ENCODE peak calls at places on chromosomes 1 and 21, in five cellular contexts. V, S, D, M and B are unnamed samples.

GRCh38 chr1:163565171-163565570 is 243.4 kb downstream of the NUF2 start:
- DNase-seq in S (no peak), M (no peak), V (no peak), D (no peak), B (no peak)

GRCh38 chr1:159005676-159006075 is 4.0 kb upstream of the IFI16 start:
- DNase-seq in S (no peak), M (peak), V (no peak), D (no peak), B (no peak)

GRCh38 chr1:23525558-23526174 is 5.4 kb downstream of the E2F2 start:
- DNase-seq in V (peak), D (no peak), S (no peak), M (no peak), B (no peak)

GRCh38 chr1:51072040-51072439 is 30.0 kb upstream of the C1orf185 start:
- DNase-seq in V (peak), M (no peak), D (no peak), S (no peak), B (no peak)

GRCh38 chr1:15703562-15703961 is 19.4 kb downstream of the PLEKHM2 start:
- DNase-seq in V (peak), M (no peak), S (no peak), D (no peak), B (peak)

GRCh38 chr21:44984428-44984791 is 44.6 kb downstream of the SLX9 start:
- DNase-seq in V (no peak), S (no peak), M (peak), D (no peak), B (no peak)

GRCh38 chr1:95631695-95632094 is 397.7 kb downstream of the RWDD3 start:
- DNase-seq in S (no peak), V (no peak), D (no peak), M (no peak), B (no peak)

GRCh38 chr1:223628233-223628632 is 37.3 kb downstream of the CAPN8 start:
- DNase-seq in D (no peak), M (no peak), V (peak), S (peak), B (no peak)

GRCh38 chr21:46559291-46559983 is 45.4 kb downstream of the S100B start:
- DNase-seq in V (no peak), S (no peak), M (no peak), D (no peak), B (no peak)

GRCh38 chr1:62429581-62429980 is 7.3 kb upstream of the USP1 start:
- DNase-seq in V (no peak), D (no peak), S (no peak), M (no peak), B (no peak)

GRCh38 chr1:12499574-12500245 is 118.3 kb downstream of the DHRS3 start:
- DNase-seq in M (no peak), S (no peak), D (no peak), V (no peak), B (no peak)

GRCh38 chr1:12196641-12197482 is 30.1 kb downstream of the TNFRSF1B start:
- DNase-seq in D (no peak), M (peak), V (peak), S (no peak), B (no peak)

GRCh38 chr1:159015440-159015909 is 5.8 kb downstream of the IFI16 start:
- DNase-seq in M (peak), D (no peak), S (no peak), V (peak), B (no peak)

GRCh38 chr1:2330035-2330434 is 61.3 kb downstream of the MORN1 start:
- DNase-seq in V (no peak), M (no peak), D (no peak), S (no peak), B (no peak)

GRCh38 chr1:47569681-47570470 is 132.0 kb downstream of the FOXD2 start:
- DNase-seq in V (peak), S (peak), M (peak), D (peak), B (no peak)

GRCh38 chr1:21436488-21437340 is 3.2 kb upstream of the NBPF3 start:
- DNase-seq in V (peak), S (no peak), M (no peak), D (no peak), B (no peak)

GRCh38 chr1:21435646-21436487 is 4.1 kb upstream of the NBPF3 start:
- DNase-seq in M (no peak), V (no peak), S (no peak), D (no peak), B (no peak)

GRCh38 chr1:21437341-21437640 is 2.6 kb upstream of the NBPF3 start:
- DNase-seq in D (no peak), V (no peak), S (no peak), M (no peak), B (no peak)

GRCh38 chr1:21439721-21440629 is at the start of gene NBPF3:
- DNase-seq in M (peak), S (peak), D (peak), V (peak), B (peak)

GRCh38 chr1:21439345-21439720 is 604 bp upstream of the NBPF3 start:
- DNase-seq in M (no peak), D (no peak), V (no peak), S (no peak), B (no peak)
- TF ChIP-seq POLR2AphosphoS5 in M (no peak), D (no peak), V (no peak), S (no peak), B (no peak)

GRCh38 chr1:91651243-91651642 is 150.6 kb downstream of the CDC7 start:
- DNase-seq in V (no peak), D (no peak), M (no peak), S (no peak), B (no peak)
- H3K27ac ChIP-seq in V (peak), D (no peak), M (peak), S (no peak), B (peak)

GRCh38 chr1:18542351-18542750 is 61.6 kb downstream of the KLHDC7A start:
- DNase-seq in D (no peak), S (no peak), V (no peak), M (peak), B (peak)
- TF ChIP-seq POLR2AphosphoS5 in D (no peak), S (no peak), V (no peak), M (no peak), B (no peak)

GRCh38 chr1:53294557-53294956 is 33.3 kb downstream of the LRP8 start:
- DNase-seq in S (no peak), D (no peak), V (no peak), M (no peak), B (no peak)

GRCh38 chr1:53291574-53291973 is 36.3 kb downstream of the LRP8 start:
- DNase-seq in S (no peak), V (no peak), M (no peak), D (no peak), B (no peak)

GRCh38 chr1:53292690-53293089 is 35.2 kb downstream of the LRP8 start:
- DNase-seq in M (no peak), V (no peak), D (no peak), S (no peak), B (no peak)

GRCh38 chr1:53295295-53295694 is 32.6 kb downstream of the LRP8 start:
- DNase-seq in S (no peak), D (no peak), V (no peak), M (no peak), B (no peak)

DNA sequence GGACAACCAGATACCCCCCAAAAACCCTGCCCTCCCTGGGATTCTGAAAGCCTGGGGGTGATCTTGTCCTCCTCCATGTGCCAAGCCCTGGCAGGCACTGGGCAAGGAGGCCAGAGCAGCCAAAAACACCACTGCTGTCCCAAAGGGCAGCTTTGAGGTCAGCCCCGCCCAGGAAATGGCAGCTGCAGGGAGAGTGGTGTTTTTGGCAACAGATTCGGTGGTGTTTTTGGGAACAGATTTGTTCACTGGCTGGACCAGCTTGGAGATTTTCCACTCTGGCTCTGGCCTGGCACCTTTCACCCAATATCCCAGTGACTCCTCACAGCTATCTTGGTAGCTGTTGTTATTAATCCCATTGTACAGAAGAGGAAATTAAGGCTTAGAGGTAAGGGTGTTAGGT is 34.7 kb downstream of the LRP8 start:
- DNase-seq in M (no peak), D (no peak), S (no peak), V (no peak), B (no peak)
- H3K27ac ChIP-seq in M (no peak), D (no peak), S (no peak), V (no peak), B (no peak)

DNA sequence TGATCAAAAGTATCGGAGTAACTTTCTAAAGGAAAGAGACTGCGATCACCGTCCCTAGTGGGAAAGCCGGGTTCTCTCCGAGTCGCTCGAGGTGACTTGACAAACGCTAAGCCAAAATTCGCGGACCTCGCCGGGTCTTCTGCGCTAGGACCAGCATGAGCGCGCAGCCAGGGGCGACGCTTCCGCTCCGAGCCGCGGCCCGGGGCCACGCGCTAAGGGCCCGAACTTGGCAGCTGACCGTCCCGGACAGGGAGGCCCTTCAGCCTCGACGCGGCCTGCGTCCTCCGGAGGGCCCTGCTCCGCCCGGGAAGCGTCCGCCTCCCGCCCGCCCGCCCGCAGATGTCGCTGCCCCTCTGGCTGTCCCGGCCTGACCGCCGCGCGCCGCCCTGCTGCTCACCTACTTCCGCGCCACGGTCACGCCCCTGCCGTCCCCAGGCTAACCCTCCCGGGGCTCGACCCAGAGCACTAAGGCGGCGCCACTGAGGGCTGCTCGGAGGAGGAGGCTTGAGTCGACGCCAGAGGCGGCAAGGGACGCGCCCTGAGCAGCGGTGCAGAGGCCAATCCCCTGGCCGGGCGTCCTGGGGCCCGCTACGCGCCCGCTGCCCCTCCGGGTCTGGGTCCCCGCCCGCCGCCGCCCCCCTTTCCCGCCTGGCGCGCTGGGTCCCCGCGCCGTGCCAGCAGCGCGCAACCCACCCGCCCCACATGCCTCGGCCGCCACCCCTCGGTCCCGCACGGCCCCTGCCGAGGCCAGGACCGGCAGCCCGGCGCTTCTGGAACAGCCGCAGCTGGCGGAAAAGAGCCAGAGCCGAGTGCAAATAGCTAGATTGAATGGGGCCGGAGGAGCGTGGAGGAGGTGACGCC is 896 bp upstream of the DUSP10 start:
- DNase-seq in D (no peak), M (peak), V (peak), S (peak), B (peak)
- TF ChIP-seq POLR2AphosphoS5 in D (no peak), M (peak), V (peak), S (peak), B (no peak)

GRCh38 chr1:39212499-39212898 is 8.0 kb downstream of the MACF1 start:
- DNase-seq in V (no peak), S (no peak), M (no peak), D (no peak), B (no peak)
- H3K27ac ChIP-seq in V (peak), S (no peak), M (no peak), D (peak), B (no peak)

DNA sequence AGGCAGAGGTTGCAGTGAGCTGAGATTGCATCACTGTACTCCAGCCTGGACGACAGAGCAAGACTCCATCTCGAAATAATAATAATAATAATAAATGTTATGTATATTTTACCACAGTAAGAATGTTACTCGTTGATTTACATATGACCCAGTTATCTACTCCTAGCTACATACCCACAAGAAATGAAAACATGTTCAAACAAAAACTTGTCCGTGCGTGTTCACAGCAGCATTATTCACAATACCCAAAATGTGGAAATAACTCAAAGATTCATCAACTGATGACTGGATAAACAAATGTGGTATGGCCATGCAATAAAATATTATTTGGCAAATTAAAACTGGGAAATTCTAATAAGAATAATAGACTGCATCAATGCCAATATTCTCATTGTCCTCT is 31.7 kb upstream of the ENSA start:
- DNase-seq in M (no peak), S (no peak), D (no peak), V (no peak), B (no peak)
- TF ChIP-seq POLR2AphosphoS5 in M (no peak), S (no peak), D (no peak), V (no peak), B (no peak)

GRCh38 chr1:109570414-109570813 is 22.0 kb downstream of the GNAI3 start:
- DNase-seq in M (no peak), S (no peak), V (no peak), D (no peak), B (no peak)

GRCh38 chr1:109566982-109567381 is 18.6 kb downstream of the GNAI3 start:
- DNase-seq in V (no peak), M (no peak), S (no peak), D (no peak), B (no peak)

GRCh38 chr1:109567823-109568222 is 19.4 kb downstream of the GNAI3 start:
- DNase-seq in M (no peak), D (no peak), S (no peak), V (no peak), B (no peak)

GRCh38 chr1:109565241-109565640 is 16.8 kb downstream of the GNAI3 start:
- DNase-seq in S (no peak), M (no peak), V (no peak), D (no peak), B (no peak)

DNA sequence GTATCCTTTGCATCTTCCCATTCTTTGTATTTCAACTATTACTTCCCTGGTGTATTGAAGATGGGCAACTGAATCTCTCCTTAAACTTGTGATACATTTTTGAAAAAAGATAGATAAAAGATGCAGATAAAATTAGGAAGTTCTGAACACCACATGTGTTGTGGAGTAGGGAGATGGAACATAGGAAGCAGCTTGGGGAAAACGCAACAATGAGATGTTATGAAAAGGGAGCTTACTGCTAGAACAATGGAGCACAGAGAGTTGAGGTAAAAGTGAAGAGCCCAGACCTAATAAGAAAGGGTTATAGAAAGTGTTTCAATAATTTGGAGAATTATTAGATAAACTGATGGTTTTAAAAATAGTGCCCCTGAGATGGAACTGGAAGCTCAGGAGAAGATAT is 20.9 kb downstream of the GNAI3 start:
- DNase-seq in S (no peak), V (no peak), M (no peak), D (no peak), B (no peak)
- H3K27ac ChIP-seq in S (no peak), V (no peak), M (no peak), D (no peak), B (no peak)

DNA sequence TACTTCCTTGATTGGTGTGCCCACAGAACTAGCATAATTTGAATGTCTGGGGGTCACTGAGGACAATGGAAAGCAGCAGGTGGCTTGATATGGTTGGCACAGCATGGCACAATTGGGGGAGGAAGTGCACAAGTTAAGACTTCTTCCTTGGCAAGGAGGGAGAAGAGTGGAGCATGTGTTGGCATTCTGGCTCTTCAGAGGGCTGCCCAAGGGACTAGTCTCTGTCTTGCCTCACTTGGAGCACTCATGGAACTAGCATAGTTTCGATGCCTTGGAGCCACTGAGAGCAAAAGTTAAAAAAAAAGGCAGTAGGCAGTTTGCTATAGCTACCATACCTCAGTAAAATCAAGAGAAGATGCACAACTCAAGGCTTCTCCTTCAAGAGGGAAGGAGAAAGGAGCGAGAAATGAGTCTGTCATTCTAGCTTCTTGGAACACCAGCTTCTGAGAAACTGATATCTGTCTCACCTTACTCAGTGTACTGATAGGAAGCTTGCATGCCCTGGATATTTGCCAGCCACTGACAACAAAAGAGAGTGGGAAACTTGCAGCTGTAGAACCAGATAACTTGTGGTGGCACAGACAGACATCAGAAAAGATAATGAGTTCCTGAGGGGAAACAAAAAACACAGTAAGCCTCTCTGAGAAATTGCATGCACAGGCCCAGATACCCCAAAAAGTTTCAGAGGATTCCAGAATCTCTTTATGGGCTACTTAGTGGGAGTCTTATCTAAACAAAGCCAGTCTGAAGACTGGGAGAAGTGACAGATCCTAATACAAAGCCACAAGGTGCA is 207.5 kb upstream of the SAMSN1 start:
- DNase-seq in M (no peak), D (no peak), S (no peak), V (peak), B (no peak)
- TF ChIP-seq POLR2AphosphoS5 in M (no peak), D (no peak), S (no peak), V (no peak), B (no peak)

DNA sequence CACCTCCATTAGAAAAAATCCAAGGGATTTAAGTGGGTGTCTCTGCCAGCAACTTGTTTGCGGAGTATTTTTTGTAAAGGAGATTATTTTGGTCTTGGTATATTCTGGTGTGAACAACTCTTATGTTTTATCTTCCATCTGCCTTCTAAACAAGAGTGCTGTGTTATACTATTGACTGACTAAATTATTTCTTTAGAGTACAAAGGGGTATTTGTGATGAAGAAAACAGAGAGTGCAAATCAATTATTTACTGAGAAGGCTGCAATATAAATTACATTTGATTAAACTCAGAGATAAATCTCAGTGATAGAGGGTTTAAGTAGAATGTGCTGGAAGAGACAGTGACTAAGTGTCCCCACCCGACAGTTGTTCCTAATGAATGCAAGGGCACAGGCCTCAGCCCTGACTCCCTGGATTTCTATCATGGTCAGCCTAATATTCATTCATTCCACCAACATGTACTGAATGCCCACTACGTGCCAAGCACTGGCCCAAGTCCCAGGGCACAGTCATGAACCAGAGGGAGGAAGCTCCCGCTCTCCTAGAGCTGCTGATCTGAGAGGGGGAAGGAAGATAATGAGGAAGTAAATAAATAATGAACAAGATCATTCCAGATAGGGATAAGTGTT is 196.9 kb upstream of the C8B start:
- DNase-seq in D (no peak), V (no peak), M (no peak), S (no peak), B (no peak)
- H3K27ac ChIP-seq in D (no peak), V (no peak), M (no peak), S (no peak), B (no peak)